ENCODE peak calls at places on chromosomes 3 and 15, in four cellular contexts. One of them, this sample, is unnamed.

GRCh38 chr3:50174947-50175524 is 16.4 kb upstream of the GNAT1 start:
- DNase-seq in GM12878: no peak
- DNase-seq in HepG2: no peak
- DNase-seq in K562: no peak
- DNase-seq in this sample: no peak

GRCh38 chr3:124115965-124116364 is 124.0 kb upstream of the ROPN1 start:
- DNase-seq in GM12878: no peak
- DNase-seq in HepG2: no peak
- DNase-seq in K562: no peak
- DNase-seq in this sample: no peak

GRCh38 chr3:108780235-108780634 is 23.0 kb upstream of the RETNLB start:
- DNase-seq in GM12878: no peak
- DNase-seq in HepG2: no peak
- DNase-seq in K562: no peak
- DNase-seq in this sample: no peak

GRCh38 chr3:181752202-181752671 is 40.5 kb downstream of the SOX2 start:
- DNase-seq in GM12878: no peak
- DNase-seq in HepG2: no peak
- DNase-seq in K562: no peak
- DNase-seq in this sample: no peak

GRCh38 chr3:170222647-170223541 is 670 bp downstream of the PRKCI start:
- DNase-seq in GM12878: no peak
- DNase-seq in HepG2: peak
- DNase-seq in K562: peak
- DNase-seq in this sample: peak

GRCh38 chr3:17806201-17806600 is 63.8 kb upstream of the TBC1D5 start:
- DNase-seq in GM12878: no peak
- DNase-seq in HepG2: no peak
- DNase-seq in K562: no peak
- DNase-seq in this sample: no peak

GRCh38 chr3:10248984-10249748 is 907 bp downstream of the TATDN2 start:
- DNase-seq in GM12878: no peak
- DNase-seq in HepG2: no peak
- DNase-seq in K562: peak
- DNase-seq in this sample: peak

GRCh38 chr3:60788185-60788584 is 463.1 kb downstream of the FHIT start:
- DNase-seq in GM12878: no peak
- DNase-seq in HepG2: no peak
- DNase-seq in K562: no peak
- DNase-seq in this sample: no peak

GRCh38 chr15:58223432-58223831 is 85.3 kb downstream of the AQP9 start:
- DNase-seq in GM12878: no peak
- DNase-seq in HepG2: no peak
- DNase-seq in K562: no peak
- DNase-seq in this sample: no peak

GRCh38 chr3:113441051-113441770 is at the start of gene CFAP44:
- DNase-seq in GM12878: no peak
- DNase-seq in HepG2: peak
- DNase-seq in K562: no peak
- DNase-seq in this sample: no peak

GRCh38 chr3:38687306-38687705 is 37.8 kb upstream of the SCN5A start:
- DNase-seq in GM12878: no peak
- DNase-seq in HepG2: no peak
- DNase-seq in K562: no peak
- DNase-seq in this sample: no peak

DNA sequence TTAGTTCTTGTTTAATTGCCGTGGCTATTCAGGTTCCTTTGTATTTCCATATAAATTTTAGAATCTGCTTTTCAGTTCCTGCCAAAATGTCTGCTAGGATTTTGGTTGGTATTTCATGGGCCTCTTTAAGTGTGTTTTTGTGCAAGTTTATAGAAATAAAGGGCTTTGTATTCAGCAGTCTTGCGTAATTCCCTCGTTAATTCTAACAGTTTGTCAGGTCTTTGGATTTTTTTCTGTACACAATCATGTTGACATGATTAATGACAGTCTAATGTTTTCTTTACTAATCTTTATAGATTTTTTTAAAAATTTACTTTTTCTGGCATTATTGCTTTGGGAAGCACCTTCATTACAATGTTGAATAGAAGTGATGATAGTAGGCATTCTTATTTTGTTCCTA is 120.9 kb downstream of the NEK11 start:
- DNase-seq in GM12878: no peak
- DNase-seq in HepG2: no peak
- DNase-seq in K562: no peak
- DNase-seq in this sample: no peak
- TF ChIP-seq TARDBP in GM12878: no peak
- TF ChIP-seq TARDBP in HepG2: no peak
- TF ChIP-seq TARDBP in K562: no peak
- TF ChIP-seq TARDBP in this sample: no peak

DNA sequence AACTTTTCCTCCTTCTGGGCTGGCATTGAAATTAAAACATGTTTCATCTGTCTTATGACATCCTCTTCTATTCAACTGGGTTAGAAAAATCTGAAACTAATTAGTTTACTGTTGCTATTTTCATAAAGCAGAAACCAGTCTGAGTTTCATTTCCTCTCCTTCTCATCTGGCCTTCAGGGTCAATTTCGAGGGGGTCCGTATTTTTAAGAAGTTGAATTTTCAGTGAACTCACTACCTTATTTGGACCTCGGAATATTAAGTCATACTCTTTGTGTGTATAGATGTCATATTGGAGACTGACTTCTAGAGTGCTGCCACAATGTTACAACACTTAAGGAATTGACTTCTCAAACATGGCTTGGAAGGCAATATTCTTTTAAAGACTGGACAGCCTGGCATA is 485.9 kb downstream of the SQOR start:
- DNase-seq in GM12878: no peak
- DNase-seq in HepG2: no peak
- DNase-seq in K562: no peak
- DNase-seq in this sample: no peak
- TF ChIP-seq FOXK2 in GM12878: no peak
- TF ChIP-seq FOXK2 in HepG2: no peak
- TF ChIP-seq FOXK2 in K562: no peak
- TF ChIP-seq FOXK2 in this sample: no peak

GRCh38 chr15:51678081-51678480 is 3.2 kb upstream of the SCG3 start:
- DNase-seq in GM12878: no peak
- DNase-seq in HepG2: no peak
- DNase-seq in K562: no peak
- DNase-seq in this sample: no peak
- TF ChIP-seq BHLHE40 in GM12878: no peak
- TF ChIP-seq BHLHE40 in HepG2: no peak
- TF ChIP-seq BHLHE40 in K562: no peak
- TF ChIP-seq BHLHE40 in this sample: no peak

DNA sequence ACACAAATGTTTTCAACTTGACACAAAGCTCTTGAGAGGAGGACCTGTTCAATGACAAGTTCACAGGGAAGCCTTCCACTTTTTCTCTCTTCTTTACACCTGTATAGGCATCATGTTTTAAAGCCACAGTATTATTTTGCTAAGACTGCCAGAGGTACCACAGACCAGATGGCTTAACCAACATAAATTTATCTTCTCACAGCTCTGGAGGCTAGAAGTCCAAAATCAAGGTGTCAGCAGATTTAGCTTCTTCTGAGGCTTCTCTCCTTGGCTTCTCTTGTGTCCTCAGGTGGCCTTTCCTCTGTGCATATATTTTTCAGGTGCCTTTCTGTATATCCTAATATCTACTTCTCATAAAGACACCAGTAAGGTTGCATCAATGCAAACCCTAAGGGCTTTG is 435.2 kb upstream of the GBE1 start:
- DNase-seq in GM12878: no peak
- DNase-seq in HepG2: no peak
- DNase-seq in K562: no peak
- DNase-seq in this sample: no peak
- TF ChIP-seq TARDBP in GM12878: no peak
- TF ChIP-seq TARDBP in HepG2: no peak
- TF ChIP-seq TARDBP in K562: no peak
- TF ChIP-seq TARDBP in this sample: no peak

DNA sequence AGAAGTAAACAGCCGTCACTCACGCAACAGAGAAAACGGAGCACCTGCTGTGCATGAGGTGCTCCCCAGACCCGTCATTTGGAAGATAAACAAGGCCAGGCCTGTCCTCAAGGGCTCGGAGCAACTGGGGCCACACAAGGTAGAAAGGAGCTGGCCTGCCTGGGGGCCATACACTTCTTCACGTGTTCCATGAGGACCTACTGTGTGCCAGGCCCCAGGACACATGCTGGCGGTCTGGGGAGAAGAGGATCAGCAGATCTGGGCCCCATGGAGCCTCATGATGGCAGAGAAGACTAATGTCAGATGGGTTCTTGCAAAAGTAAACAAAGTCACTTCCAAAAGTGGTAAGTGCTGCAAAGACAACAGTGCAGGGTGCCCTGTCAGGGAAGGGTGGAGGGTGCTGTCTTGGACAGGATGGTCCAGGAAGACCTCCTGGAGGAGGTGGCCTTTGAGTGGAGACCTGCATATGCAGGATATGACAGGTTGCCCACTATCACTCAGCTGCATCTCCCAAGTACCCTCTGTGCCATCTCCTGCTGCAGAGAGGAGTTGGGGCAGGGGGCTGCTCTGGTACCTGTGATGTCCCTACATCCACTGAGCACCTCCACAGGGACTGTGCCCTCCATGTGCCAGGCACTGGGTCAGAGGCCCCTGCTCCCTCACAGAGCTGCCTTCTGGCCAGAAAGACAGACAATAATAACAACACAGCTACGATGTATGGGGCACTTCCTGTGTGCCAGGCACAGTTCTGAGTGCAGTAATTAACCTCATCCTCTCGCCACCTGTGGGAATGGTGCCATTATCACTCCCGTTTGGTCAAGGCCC is 14.1 kb downstream of the WNT7A start:
- DNase-seq in GM12878: no peak
- DNase-seq in HepG2: no peak
- DNase-seq in K562: no peak
- DNase-seq in this sample: no peak
- TF ChIP-seq FOXK2 in GM12878: no peak
- TF ChIP-seq FOXK2 in HepG2: no peak
- TF ChIP-seq FOXK2 in K562: no peak
- TF ChIP-seq FOXK2 in this sample: no peak

This sample was measured in HEK293T.